ENCODE peak calls at places on chromosome 18, in seven cellular contexts. H is GM12892, B is SK-N-SH, Q is K562, K is HepG2, I is GM12891, O is H1. L is an unnamed sample.

GRCh38 chr18:61942072-61942471 is 49.3 kb upstream of the RNF152 start:
- DNase-seq in H (no peak), B (no peak), Q (no peak), K (no peak), I (no peak), O (no peak), L (no peak)

GRCh38 chr18:28884304-28884703 is 707.4 kb upstream of the CDH2 start:
- DNase-seq in H (no peak), B (no peak), Q (no peak), K (no peak), I (no peak), O (no peak), L (no peak)

GRCh38 chr18:42048150-42048549 is 93.1 kb downstream of the PIK3C3 start:
- DNase-seq in H (no peak), B (no peak), Q (no peak), K (peak), I (no peak), O (no peak), L (no peak)

GRCh38 chr18:69469444-69469919 is 68.8 kb downstream of the DOK6 start:
- DNase-seq in H (peak), B (peak), Q (peak), K (no peak), I (no peak), O (peak), L (no peak)

GRCh38 chr18:10318686-10318960 is 135.8 kb upstream of the APCDD1 start:
- DNase-seq in H (no peak), B (no peak), Q (no peak), K (no peak), I (no peak), O (no peak), L (no peak)

GRCh38 chr18:70195852-70196434 is 9.5 kb downstream of the RTTN start:
- DNase-seq in H (peak), B (peak), Q (peak), K (peak), I (no peak), O (no peak), L (no peak)

GRCh38 chr18:22302152-22302551 is 115.6 kb downstream of the CTAGE1 start:
- DNase-seq in H (no peak), B (no peak), Q (no peak), K (no peak), I (no peak), O (no peak), L (no peak)

GRCh38 chr18:11710578-11710977 is 21.5 kb downstream of the GNAL start:
- DNase-seq in H (no peak), B (no peak), Q (no peak), K (no peak), I (no peak), O (no peak), L (no peak)

GRCh38 chr18:6543330-6543908 is 128.7 kb upstream of the L3MBTL4 start:
- DNase-seq in H (no peak), B (peak), Q (peak), K (peak), I (no peak), O (no peak), L (no peak)

GRCh38 chr18:52343138-52343537 is 3.1 kb downstream of the DCC start:
- DNase-seq in H (no peak), B (peak), Q (no peak), K (no peak), I (no peak), O (no peak), L (no peak)

GRCh38 chr18:67509711-67510110 is 6.8 kb downstream of the DSEL start:
- DNase-seq in H (no peak), B (peak), Q (no peak), K (no peak), I (no peak), O (no peak), L (no peak)

GRCh38 chr18:54205951-54206350 is 18.5 kb downstream of the MBD2 start:
- DNase-seq in H (no peak), B (no peak), Q (no peak), K (no peak), I (no peak), O (no peak), L (no peak)

GRCh38 chr18:38654966-38655365 is 1089.4 kb upstream of the CELF4 start:
- DNase-seq in H (no peak), B (no peak), Q (no peak), K (no peak), I (no peak), O (no peak), L (no peak)

GRCh38 chr18:72544092-72544886 is at the start of gene CBLN2:
- DNase-seq in H (peak), B (peak), Q (peak), K (peak), I (peak), O (peak), L (no peak)

GRCh38 chr18:32549248-32549842 is 78.7 kb upstream of the GAREM1 start:
- DNase-seq in H (peak), B (peak), Q (peak), K (peak), I (peak), O (peak), L (no peak)

GRCh38 chr18:21991897-21992296 is 177.5 kb upstream of the GATA6 start:
- DNase-seq in H (no peak), B (no peak), Q (no peak), K (no peak), I (no peak), O (no peak), L (no peak)

GRCh38 chr18:49811151-49811938 is 2.0 kb downstream of the ACAA2 start:
- DNase-seq in H (no peak), B (peak), Q (no peak), K (no peak), I (no peak), O (no peak), L (no peak)

GRCh38 chr18:49025426-49025766 is 74.6 kb upstream of the SMAD7 start:
- DNase-seq in H (no peak), B (no peak), Q (no peak), K (no peak), I (no peak), O (no peak), L (no peak)

GRCh38 chr18:47754311-47755101 is 176.0 kb downstream of the SMAD2 start:
- DNase-seq in H (peak), B (peak), Q (peak), K (peak), I (peak), O (peak), L (no peak)

DNA sequence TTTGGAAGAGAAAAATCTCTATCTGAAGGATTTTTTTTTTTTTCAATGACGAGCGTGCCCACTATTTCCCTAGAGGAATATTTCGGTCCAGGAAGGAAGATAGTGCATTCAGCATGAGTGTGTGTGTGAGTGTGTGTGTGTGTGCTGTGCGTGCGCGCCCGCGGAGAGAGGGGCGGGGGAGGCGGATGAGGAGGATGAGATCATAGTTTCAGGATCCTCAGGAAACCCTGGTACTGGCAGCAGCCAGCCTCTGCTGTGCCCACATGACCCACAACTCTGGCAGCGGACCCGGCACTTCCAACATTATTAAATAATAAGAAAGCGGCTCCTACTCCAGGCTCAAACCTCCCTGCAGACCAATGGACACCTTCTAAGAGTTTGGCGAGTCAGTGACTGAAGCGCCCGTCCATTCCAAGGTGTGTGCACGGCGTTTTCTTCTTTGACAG is 217.0 kb upstream of the DTNA start:
- DNase-seq in H (no peak), B (peak), Q (no peak), K (peak), I (no peak), O (peak), L (no peak)
- TF ChIP-seq TAF1 in H (no peak), B (no peak), Q (no peak), K (no peak), I (no peak), O (peak), L (no peak)

GRCh38 chr18:63344263-63344662 is 22.7 kb downstream of the KDSR start:
- DNase-seq in H (no peak), B (no peak), Q (no peak), K (no peak), I (no peak), O (no peak), L (no peak)
- TF ChIP-seq TAF1 in H (no peak), B (no peak), Q (no peak), K (no peak), I (no peak), O (no peak), L (no peak)

DNA sequence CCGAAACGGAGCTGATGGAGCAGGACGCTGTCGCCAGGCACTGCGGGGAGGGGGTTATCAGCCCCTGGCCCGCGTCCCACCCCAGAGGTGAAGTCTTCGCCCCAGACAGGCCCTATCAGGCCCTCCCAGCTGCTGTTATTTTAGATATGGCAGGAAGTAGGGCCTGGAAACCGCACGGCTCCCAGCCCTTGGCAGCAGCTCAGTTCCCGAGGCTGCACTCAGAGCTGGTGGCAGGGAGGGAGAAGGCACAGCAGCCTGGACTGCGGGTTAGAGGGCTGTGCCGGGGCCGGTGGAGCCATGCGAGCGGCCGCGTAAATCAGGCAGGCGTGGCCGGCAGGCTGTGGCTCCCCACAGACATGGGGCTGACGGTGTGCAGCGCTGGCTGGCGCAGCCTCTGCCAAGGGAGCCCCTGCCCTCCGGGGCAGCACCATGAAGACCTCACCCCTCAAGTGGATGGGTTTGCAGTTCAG is 111.4 kb downstream of the NFATC1 start:
- DNase-seq in H (no peak), B (peak), Q (peak), K (no peak), I (no peak), O (no peak), L (no peak)
- TF ChIP-seq TAF1 in H (no peak), B (no peak), Q (peak), K (no peak), I (no peak), O (no peak), L (no peak)

DNA sequence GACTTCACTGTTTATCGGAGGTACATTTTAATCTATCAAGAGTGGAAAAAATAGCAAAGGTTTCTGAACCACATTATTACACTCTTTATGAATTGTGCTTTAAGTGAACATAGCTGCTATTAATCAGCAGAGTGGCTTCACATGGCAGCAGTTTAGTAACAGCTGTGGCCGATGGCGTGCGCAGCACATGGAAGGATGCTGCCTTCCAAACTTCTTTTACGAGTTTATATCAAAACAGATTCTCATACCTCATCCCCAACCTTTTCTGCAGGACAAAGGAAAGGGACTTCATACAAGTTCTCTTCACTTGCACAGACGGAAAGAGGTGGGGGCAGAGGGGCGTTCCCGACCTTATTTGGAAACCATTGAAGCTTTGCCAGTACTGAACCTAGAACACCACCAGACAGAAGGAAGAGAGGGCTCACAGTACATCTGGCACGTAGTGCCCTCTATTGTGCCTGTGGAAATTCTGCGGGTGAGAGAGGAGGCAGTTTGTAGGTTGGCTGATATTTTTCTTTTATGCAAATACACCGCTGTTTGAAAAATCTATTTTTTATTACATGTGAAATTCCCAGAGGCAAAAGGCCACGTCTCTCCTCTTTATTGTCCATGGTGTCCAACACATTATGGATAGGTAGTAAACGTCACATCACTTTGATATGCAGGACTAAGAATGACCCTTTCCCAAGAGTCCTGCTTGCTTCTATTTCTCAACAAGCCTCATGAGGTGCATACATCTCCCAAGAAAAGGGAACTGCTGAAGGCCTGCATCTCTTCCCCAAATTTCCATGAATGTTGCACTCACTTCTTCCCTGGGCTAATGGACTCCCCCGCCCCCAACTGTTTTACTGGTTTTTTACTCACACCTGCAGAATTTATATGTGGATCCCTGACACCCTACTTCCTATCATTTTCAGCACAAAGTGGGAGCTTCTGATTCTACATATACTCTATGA is 31.4 kb downstream of the COLEC12 start:
- DNase-seq in H (no peak), B (peak), Q (no peak), K (peak), I (no peak), O (no peak), L (no peak)
- TF ChIP-seq TAF1 in H (no peak), B (no peak), Q (no peak), K (no peak), I (no peak), O (no peak), L (no peak)